ENCODE peak calls at places on chromosomes 13 and 19, in eight cellular contexts. O is K562, W is H1, J is endothelial cell of umbilical vein, H is fibroblast of lung, M is hepatocyte, G is mammary epithelial cell, S is DND-41. A is an unnamed sample. For H3K4me1, the result is how much of the 10 kb centered on the place peaks cover.

GRCh38 chr19:35742121-35742724 is at the start of gene IGFLR1:
- DNase-seq in M (no peak), W (no peak), O (no peak), H (no peak), J (no peak), G (no peak), S (no peak), A (no peak)

GRCh38 chr13:74904547-74904946 is 577.4 kb downstream of the TBC1D4 start:
- DNase-seq in H (no peak), J (no peak), S (peak), M (no peak), O (no peak), W (no peak), G (no peak), A (no peak)

GRCh38 chr13:48505597-48506091 is 27.2 kb downstream of the RCBTB2 start:
- DNase-seq in O (no peak), J (no peak), S (peak), H (peak), W (no peak), M (no peak), G (peak), A (no peak)

GRCh38 chr13:103431880-103432279 is 365.7 kb upstream of the SLC10A2 start:
- DNase-seq in J (no peak), W (no peak), O (no peak), G (no peak), S (no peak), M (no peak), H (no peak), A (no peak)

GRCh38 chr19:46849610-46850009 is 1.0 kb downstream of the AP2S1 start:
- DNase-seq in G (no peak), W (no peak), S (no peak), J (peak), M (no peak), H (no peak), O (no peak), A (peak)

GRCh38 chr19:35000647-35001501 is 751 bp downstream of the GRAMD1A start:
- DNase-seq in O (peak), G (peak), J (peak), M (peak), S (peak), H (peak), W (peak), A (no peak)

GRCh38 chr19:5459360-5459759 is 4.1 kb downstream of the ZNRF4 start:
- DNase-seq in M (no peak), O (no peak), J (no peak), S (no peak), G (no peak), H (peak), W (no peak), A (no peak)

GRCh38 chr19:4829001-4829712 is 2.4 kb downstream of the TICAM1 start:
- DNase-seq in J (no peak), H (no peak), W (no peak), G (no peak), M (peak), S (no peak), O (peak), A (no peak)

GRCh38 chr19:31616031-31616430 is 266.8 kb upstream of the TSHZ3 start:
- DNase-seq in W (no peak), H (no peak), O (no peak), M (no peak), J (no peak), G (peak), S (no peak), A (no peak)

GRCh38 chr19:10520652-10521318 is 3.5 kb upstream of the S1PR5 start:
- DNase-seq in S (no peak), H (no peak), W (no peak), M (no peak), J (no peak), O (no peak), G (peak), A (peak)

DNA sequence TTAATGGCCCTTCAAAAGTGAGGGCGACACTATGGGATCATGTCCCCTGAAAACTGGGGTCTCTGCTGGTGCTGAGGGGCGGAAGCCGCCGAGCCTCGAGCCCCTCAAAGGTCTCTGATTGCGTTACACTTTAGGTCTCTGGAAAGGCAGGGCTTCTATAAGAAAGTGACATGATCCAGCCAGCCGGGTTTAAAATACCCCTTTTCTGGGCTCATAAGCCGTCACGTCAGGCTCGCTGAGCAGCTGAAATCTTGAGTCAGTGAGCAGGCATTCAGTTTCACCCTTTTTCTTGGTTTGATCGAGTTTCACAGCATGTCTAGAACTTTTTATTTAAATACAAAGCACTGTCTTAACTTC is 600 bp upstream of the HMGB1 start:
- DNase-seq in O (no peak), H (no peak), M (peak), S (no peak), J (no peak), G (no peak), W (no peak), A (no peak)
- TF ChIP-seq EZH2 in O (no peak), H (no peak), M (no peak), S (no peak), J (no peak), G (no peak), W (no peak), A (no peak)

GRCh38 chr19:55115446-55116065 is 1.9 kb downstream of the PPP1R12C start:
- DNase-seq in S (no peak), W (no peak), M (peak), O (peak), G (no peak), H (no peak), J (peak), A (no peak)

GRCh38 chr19:55117636-55118391 is at the start of gene PPP1R12C:
- DNase-seq in M (peak), G (peak), W (peak), H (peak), O (peak), J (peak), S (peak), A (peak)

GRCh38 chr19:55118401-55118991 is 1.1 kb upstream of the PPP1R12C start:
- DNase-seq in M (peak), G (no peak), J (no peak), W (peak), S (no peak), H (peak), O (peak), A (peak)

GRCh38 chr19:55116232-55117062 is 990 bp downstream of the PPP1R12C start:
- DNase-seq in S (peak), M (peak), J (peak), G (peak), H (peak), W (no peak), O (peak), A (peak)

GRCh38 chr19:55117063-55117635 is 288 bp downstream of the PPP1R12C start:
- DNase-seq in M (no peak), O (no peak), G (no peak), J (no peak), S (no peak), H (no peak), W (no peak), A (no peak)
- H3K4me1 ChIP-seq in M (under half), O (under half), G (under half), J (under half), S (under half), H (under half), W (under half), A (under half)

GRCh38 chr13:20706661-20707060 is 3.2 kb downstream of the IL17D start:
- DNase-seq in G (no peak), W (no peak), J (no peak), H (no peak), S (no peak), M (no peak), O (no peak), A (no peak)

GRCh38 chr13:20704459-20705069 is 1.1 kb downstream of the IL17D start:
- DNase-seq in W (no peak), S (no peak), M (no peak), O (no peak), G (no peak), H (no peak), J (no peak), A (no peak)

GRCh38 chr13:20702945-20703784 is at the start of gene IL17D:
- DNase-seq in J (peak), G (peak), W (no peak), S (peak), O (peak), M (peak), H (no peak), A (peak)

GRCh38 chr13:20702530-20702929 is 969 bp upstream of the IL17D start:
- DNase-seq in M (peak), S (no peak), G (no peak), O (no peak), J (peak), H (peak), W (no peak), A (no peak)

DNA sequence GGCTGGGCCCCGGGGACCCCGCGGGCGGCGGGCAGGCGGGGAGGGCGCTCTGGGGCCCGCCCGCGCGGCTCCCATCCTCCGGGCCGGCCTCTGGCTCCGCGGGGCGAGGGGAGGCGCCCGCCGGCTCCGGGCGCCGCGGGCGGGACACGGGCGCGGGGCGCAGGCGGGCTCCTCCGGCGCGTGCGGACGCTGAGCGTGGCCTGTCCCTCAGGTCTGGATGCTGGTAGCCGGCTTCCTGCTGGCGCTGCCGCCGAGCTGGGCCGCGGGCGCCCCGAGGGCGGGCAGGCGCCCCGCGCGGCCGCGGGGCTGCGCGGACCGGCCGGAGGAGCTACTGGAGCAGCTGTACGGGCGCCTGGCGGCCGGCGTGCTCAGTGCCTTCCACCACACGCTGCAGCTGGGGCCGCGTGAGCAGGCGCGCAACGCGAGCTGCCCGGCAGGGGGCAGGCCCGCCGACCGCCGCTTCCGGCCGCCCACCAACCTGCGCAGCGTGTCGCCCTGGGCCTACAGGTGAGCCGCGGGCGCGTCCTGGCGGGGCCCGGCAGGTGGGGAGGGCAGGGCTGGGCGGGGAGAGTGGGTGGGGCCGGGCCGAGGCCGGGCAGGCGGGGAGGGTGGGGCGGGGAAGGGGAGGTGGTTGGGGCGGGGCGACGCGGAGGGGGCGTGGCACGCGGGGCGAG is 423 bp downstream of the IL17D start:
- DNase-seq in S (peak), O (peak), M (peak), J (peak), H (peak), G (peak), W (no peak), A (peak)
- H2AFZ ChIP-seq in S (peak), O (no peak), M (no peak), J (peak), H (no peak), G (peak), W (no peak), A (no peak)

GRCh38 chr19:17807731-17808316 is 12.9 kb downstream of the B3GNT3 start:
- DNase-seq in W (no peak), J (no peak), S (peak), O (no peak), M (no peak), H (no peak), G (no peak), A (no peak)
- TF ChIP-seq EZH2 in W (no peak), J (no peak), S (no peak), O (no peak), M (no peak), H (no peak), G (no peak), A (no peak)

GRCh38 chr19:28501979-28502378 is 711.0 kb downstream of the UQCRFS1 start:
- DNase-seq in J (no peak), M (no peak), W (no peak), H (no peak), S (peak), G (no peak), O (no peak), A (no peak)

GRCh38 chr19:28500982-28501633 is 711.8 kb downstream of the UQCRFS1 start:
- DNase-seq in S (peak), H (no peak), G (no peak), M (no peak), J (no peak), W (no peak), O (no peak), A (no peak)

GRCh38 chr19:28497887-28498286 is 715.1 kb downstream of the UQCRFS1 start:
- DNase-seq in J (no peak), S (no peak), W (no peak), G (no peak), M (no peak), H (no peak), O (no peak), A (no peak)

GRCh38 chr19:28498404-28498976 is 714.5 kb downstream of the UQCRFS1 start:
- DNase-seq in H (no peak), O (peak), G (no peak), M (no peak), S (no peak), J (no peak), W (no peak), A (no peak)

DNA sequence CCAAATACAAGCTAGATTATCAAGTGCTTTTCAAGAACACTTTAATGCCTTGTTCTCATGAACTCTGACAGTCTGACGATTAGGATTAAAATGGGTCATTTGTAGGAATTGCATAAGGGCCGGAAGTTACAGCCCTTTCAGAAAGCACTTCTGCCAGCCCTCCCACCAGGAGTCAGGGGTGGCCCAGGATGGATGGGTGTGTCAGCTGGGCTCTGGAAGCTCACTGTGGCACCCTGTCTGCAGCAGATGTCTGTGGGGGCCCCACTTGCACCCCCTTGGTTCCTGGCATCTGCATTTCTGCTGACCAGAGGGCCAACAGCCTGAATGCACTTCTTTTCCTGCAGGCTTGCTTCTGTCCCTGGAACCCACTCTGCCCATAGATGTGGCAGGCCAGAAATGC is 712.6 kb downstream of the UQCRFS1 start:
- DNase-seq in W (no peak), M (no peak), O (no peak), S (no peak), H (no peak), J (no peak), G (no peak), A (no peak)
- H3K4me1 ChIP-seq in W (under half), M (under half), O (half or more), S (under half), H (under half), J (under half), G (under half), A (under half)

DNA sequence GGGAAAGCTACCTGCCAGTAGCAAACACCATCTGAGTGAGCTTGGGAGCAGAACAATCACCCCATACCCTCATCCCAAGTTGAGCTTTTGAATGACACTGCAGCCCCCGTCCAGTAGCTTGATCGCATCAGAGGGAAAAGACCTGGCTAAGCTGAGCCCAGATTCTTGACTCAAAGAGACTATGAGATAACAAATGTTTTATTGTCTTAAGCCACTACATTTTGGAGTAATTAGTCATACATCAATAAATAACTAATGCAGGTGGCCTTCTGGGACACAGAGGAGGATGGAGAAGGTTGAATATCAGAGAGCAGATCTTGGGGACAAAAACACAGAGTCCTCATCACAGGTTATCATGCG is 24.6 kb upstream of the IGSF23 start:
- DNase-seq in G (no peak), S (no peak), W (no peak), M (peak), O (no peak), J (no peak), H (no peak), A (no peak)
- H2AFZ ChIP-seq in G (peak), S (no peak), W (no peak), M (no peak), O (peak), J (peak), H (peak), A (peak)

A was measured in PC-9.